ENCODE peak calls at places on chromosomes 5 and 9, in four cellular contexts. C, H, N and T are unnamed samples.

GRCh38 chr5:95081500-95082355 is 203.2 kb downstream of the MCTP1 start:
- DNase-seq in C (peak; percentile 17), H (peak; percentile 87), N (peak; percentile 76), T (peak; percentile 67)

GRCh38 chr9:132896906-132897305 is 18.2 kb downstream of the SPACA9 start:
- DNase-seq in C (no peak), H (peak; percentile 57), N (peak; percentile 9), T (no peak)

GRCh38 chr9:106930477-106930876 is 67.5 kb downstream of the ZNF462 start:
- DNase-seq in C (no peak), H (no peak), N (no peak), T (no peak)

GRCh38 chr5:169183581-169183980 is 117.4 kb downstream of the SLIT3 start:
- DNase-seq in C (no peak), H (no peak), N (peak; percentile 70), T (peak; percentile 6)

GRCh38 chr5:174335682-174336364 is 290.3 kb downstream of the NSG2 start:
- DNase-seq in C (no peak), H (no peak), N (peak; percentile 64), T (no peak)

GRCh38 chr5:87359106-87359505 is 53.6 kb downstream of the CCNH start:
- DNase-seq in C (no peak), H (no peak), N (no peak), T (no peak)

GRCh38 chr9:133727277-133727875 is 10.8 kb downstream of the SARDH start:
- DNase-seq in C (no peak), H (no peak), N (no peak), T (no peak)

GRCh38 chr5:57209316-57210040 is 35.6 kb downstream of the GPBP1 start:
- DNase-seq in C (no peak), H (no peak), N (peak; percentile 34), T (no peak)

GRCh38 chr9:32384002-32384363 is 460 bp upstream of the ACO1 start:
- DNase-seq in C (peak; percentile 5), H (no peak), N (peak; percentile 56), T (no peak)

GRCh38 chr9:38032266-38032830 is 36.7 kb downstream of the SHB start:
- DNase-seq in C (no peak), H (no peak), N (no peak), T (no peak)

GRCh38 chr5:38463634-38464521 is 92.6 kb downstream of the LIFR start:
- DNase-seq in C (no peak), H (peak; percentile 83), N (peak; percentile 97), T (no peak)

GRCh38 chr9:127503947-127504886 is 52.9 kb downstream of the LRSAM1 start:
- DNase-seq in C (peak; percentile 84), H (peak; percentile 92), N (peak; percentile 83), T (peak; percentile 12)

GRCh38 chr9:121463026-121463827 is 36.4 kb downstream of the GGTA1 start:
- DNase-seq in C (peak; percentile 6), H (peak; percentile 67), N (peak; percentile 35), T (no peak)

GRCh38 chr5:43073597-43074546 is 33.8 kb upstream of the ANXA2R start:
- DNase-seq in C (peak; percentile 56), H (peak; percentile 60), N (peak; percentile 61), T (no peak)

DNA sequence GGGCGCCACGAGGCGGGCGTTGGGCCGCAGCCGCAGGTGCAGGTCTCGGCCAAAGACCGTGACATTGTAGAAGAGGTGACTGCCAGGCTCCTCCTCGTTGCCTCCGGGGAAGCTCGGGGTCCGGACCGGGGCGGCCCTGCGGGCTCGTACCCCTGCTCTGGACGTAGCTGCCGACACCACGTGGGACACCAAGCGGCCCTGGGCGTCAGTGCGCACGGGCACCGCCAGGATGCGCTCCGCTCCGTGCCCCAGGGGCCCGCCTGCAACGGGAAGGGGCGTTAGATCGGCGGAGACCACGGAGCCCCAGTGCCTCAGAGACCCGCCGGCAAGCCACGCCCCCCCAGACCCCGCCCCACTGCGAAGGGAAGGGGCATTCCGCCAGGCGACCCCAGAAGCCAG is 1.4 kb downstream of the ADAMTS2 start:
- DNase-seq in C (no peak), H (peak; percentile 75), N (peak; percentile 84), T (no peak)
- H3K4me3 ChIP-seq in C (no peak overlapping the region), H (peak overlapping the region; percentile 72), N (peak overlapping the region; percentile 85), T (no peak overlapping the region)

GRCh38 chr9:138052322-138052615 is 174.7 kb downstream of the CACNA1B start:
- DNase-seq in C (no peak), H (no peak), N (no peak), T (no peak)
- H3K9me3 ChIP-seq in C (no peaks in the 10 kb centered on the region), H (no peaks in the 10 kb centered on the region), N (no peaks in the 10 kb centered on the region), T (no peaks in the 10 kb centered on the region)

DNA sequence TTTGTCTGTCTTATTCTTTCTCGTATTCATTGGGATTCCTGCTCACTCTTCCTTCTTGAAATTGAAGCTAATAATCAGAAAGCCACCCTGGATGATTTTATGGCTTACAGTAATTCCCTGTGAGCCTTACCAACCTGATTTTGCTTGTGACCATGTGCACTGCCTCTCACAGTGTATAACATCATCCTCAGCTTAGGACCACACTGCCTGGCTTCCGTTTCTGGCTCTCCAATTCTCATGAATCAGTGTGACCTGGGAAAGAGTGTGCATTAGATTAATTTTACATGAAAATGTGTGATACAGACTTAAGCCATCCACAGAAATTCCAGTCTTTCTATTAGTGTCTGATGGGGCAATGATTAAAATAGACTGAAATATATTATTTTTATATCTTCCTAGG is 126.8 kb upstream of the DMRT1 start:
- DNase-seq in C (no peak), H (no peak), N (peak; percentile 41), T (no peak)
- H3K4me3 ChIP-seq in C (no peak overlapping the region), H (no peak overlapping the region), N (no peak overlapping the region), T (no peak overlapping the region)

GRCh38 chr5:180035532-180035931 is 36.0 kb downstream of the RNF130 start:
- DNase-seq in C (no peak), H (no peak), N (no peak), T (no peak)
- H3K9me3 ChIP-seq in C (peaks cover 5% of the 10 kb centered on the region), H (no peaks in the 10 kb centered on the region), N (no peaks in the 10 kb centered on the region), T (peaks cover 9% of the 10 kb centered on the region)

DNA sequence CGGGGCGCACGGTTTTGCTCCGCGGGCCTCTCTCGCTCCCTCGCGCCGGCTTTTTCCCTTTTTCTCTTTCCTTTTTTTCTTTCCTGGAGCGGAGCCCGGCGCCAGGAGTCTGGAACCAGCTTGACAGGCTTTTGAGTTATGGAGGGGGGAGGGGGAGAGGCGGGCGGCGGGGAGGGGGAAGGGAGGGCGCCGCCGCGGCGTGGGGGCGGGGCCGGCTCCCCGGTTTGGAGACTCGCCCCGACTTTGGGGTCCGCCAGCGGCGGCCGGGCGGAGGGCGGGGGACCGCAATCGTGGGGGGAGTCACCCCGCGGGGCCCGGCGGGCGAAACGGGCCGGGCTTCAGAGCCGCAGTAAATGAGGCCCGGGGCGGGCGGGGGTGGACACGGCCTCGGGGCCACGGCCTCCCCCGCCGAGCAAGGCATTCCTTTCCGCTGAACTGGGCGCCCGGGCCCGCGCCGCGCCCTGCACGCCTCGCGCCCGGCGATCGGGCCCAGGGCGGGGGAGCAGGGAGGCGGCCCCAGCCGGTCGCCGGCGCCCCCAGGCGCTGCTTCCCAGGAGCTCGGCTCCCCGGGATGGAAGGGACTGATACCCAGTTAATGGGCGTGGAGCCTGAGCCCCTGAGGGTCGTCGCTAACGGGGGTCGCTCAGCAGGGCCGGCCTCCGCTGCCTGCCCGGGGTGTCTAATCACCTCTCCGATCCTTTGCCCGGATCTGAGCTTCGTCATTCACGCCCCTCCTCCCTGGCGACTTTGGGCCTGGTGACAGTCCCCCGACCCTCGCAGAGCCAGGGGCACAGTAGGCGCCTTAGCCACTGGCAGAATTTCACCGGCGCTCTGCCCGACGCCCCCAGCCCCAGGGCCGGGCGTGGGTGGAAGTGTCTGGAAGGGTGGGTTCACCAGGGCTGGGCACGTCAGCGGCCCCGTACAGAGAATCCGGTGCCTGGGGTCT is 138.1 kb downstream of the C9orf50 start:
- DNase-seq in C (peak; percentile 57), H (peak; percentile 95), N (peak; percentile 98), T (no peak)
- H3K4me3 ChIP-seq in C (peak overlapping the region; percentile 45), H (peak overlapping the region; percentile 26), N (peak overlapping the region; percentile 63), T (peak overlapping the region; percentile 79)

GRCh38 chr5:140868721-140869554 is at the start of gene PCDHA11:
- DNase-seq in C (no peak), H (peak; percentile 7), N (peak; percentile 2), T (no peak)
- H3K9me3 ChIP-seq in C (no peaks in the 10 kb centered on the region), H (no peaks in the 10 kb centered on the region), N (no peaks in the 10 kb centered on the region), T (no peaks in the 10 kb centered on the region)

GRCh38 chr5:180495991-180496741 is 2.0 kb downstream of the CNOT6 start:
- DNase-seq in C (no peak), H (no peak), N (no peak), T (no peak)
- H3K4me3 ChIP-seq in C (no peak overlapping the region), H (no peak overlapping the region), N (peak overlapping the region; percentile 78), T (peak overlapping the region; percentile 93)

GRCh38 chr5:34547300-34548085 is 108.6 kb upstream of the RAI14 start:
- DNase-seq in C (no peak), H (no peak), N (no peak), T (no peak)
- H3K9me3 ChIP-seq in C (peaks cover 6% of the 10 kb centered on the region), H (no peaks in the 10 kb centered on the region), N (no peaks in the 10 kb centered on the region), T (peaks cover 2% of the 10 kb centered on the region)

DNA sequence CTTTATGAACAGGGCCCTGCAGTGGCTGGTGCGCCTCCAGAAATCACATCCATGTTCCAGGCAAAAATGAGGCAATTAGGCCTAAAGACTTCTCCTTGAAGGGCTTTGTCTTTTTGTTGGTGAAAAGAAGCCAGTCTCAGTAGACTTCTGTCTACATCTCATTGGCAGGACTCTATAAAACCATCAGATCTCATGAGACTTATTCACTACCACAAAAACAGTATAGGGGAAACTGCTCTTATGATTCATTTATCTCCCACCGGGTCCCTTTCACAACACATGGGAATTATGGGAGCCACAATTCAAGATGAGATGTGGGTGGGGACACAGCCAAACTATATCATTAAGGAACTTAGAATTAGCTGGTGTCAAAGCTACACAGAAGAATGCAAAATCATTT is 77.7 kb upstream of the SNX2 start:
- DNase-seq in C (no peak), H (no peak), N (no peak), T (no peak)
- H3K4me3 ChIP-seq in C (no peak overlapping the region), H (no peak overlapping the region), N (no peak overlapping the region), T (no peak overlapping the region)

GRCh38 chr5:141389153-141390042 is 1.9 kb downstream of the PCDHGB4 start:
- DNase-seq in C (no peak), H (no peak), N (no peak), T (no peak)
- H3K9me3 ChIP-seq in C (peaks cover 11% of the 10 kb centered on the region), H (peaks cover 7% of the 10 kb centered on the region), N (no peaks in the 10 kb centered on the region), T (no peaks in the 10 kb centered on the region)